ENCODE peak calls at places on chromosome 18, in ten cellular contexts. N is AG10803; U is breast epithelium; Y is HFFc6; D is neural crest cell; K is GM12865; C is GM20000; Q is heart left ventricle; V is activated CD8-positive, alpha-beta T cell treated with anti-CD3 and anti-CD28 coated beads for 36 hours; O is fibroblast of the aortic adventitia. H is an unnamed sample.

GRCh38 chr18:68519341-68519740 is 195.6 kb downstream of the TMX3 start:
- DNase-seq in C (no peak), Q (no peak), K (no peak), V (no peak), Y (no peak), U (no peak), O (no peak), N (peak; percentile 21), D (no peak), H (no peak)

GRCh38 chr18:11689972-11690570 is 1.0 kb downstream of the GNAL start:
- DNase-seq in N (no peak), K (no peak), U (no peak), Y (peak; percentile 12), V (peak; percentile 4), C (no peak), D (no peak), Q (no peak), O (no peak), H (no peak)

GRCh38 chr18:34999734-35000397 is 41.3 kb upstream of the MAPRE2 start:
- DNase-seq in Y (no peak), U (no peak), Q (no peak), V (no peak), C (no peak), N (no peak), D (no peak), O (no peak), K (no peak), H (no peak)

GRCh38 chr18:34837769-34838194 is 127.7 kb downstream of the DTNA start:
- DNase-seq in O (peak; percentile 82), D (no peak), K (no peak), C (no peak), Q (no peak), Y (no peak), U (no peak), N (peak; percentile 31), V (no peak), H (no peak)

GRCh38 chr18:48819276-48819675 is 131.5 kb downstream of the SMAD7 start:
- DNase-seq in N (no peak), Y (no peak), O (no peak), U (no peak), D (no peak), V (no peak), Q (peak; percentile 39), K (no peak), C (no peak), H (no peak)

GRCh38 chr18:25055076-25055475 is 296.9 kb downstream of the ZNF521 start:
- DNase-seq in C (no peak), N (peak; percentile 57), U (no peak), V (no peak), D (no peak), Y (no peak), K (no peak), Q (no peak), O (peak; percentile 18), H (no peak)

GRCh38 chr18:32891797-32892196 is 119.0 kb upstream of the KLHL14 start:
- DNase-seq in O (peak; percentile 4), U (no peak), V (no peak), K (no peak), D (no peak), C (no peak), Q (no peak), Y (no peak), N (no peak), H (no peak)

GRCh38 chr18:79508565-79509535 is 113.1 kb downstream of the NFATC1 start:
- DNase-seq in V (peak; percentile 1), U (no peak), Y (no peak), K (no peak), N (no peak), C (peak; percentile 81), O (no peak), D (no peak), Q (peak; percentile 26), H (peak; percentile 82)

GRCh38 chr18:47613929-47614328 is 316.5 kb downstream of the SMAD2 start:
- DNase-seq in C (no peak), V (no peak), Q (no peak), U (no peak), O (no peak), K (no peak), D (no peak), N (no peak), Y (no peak), H (no peak)

GRCh38 chr18:22933958-22934423 is 863 bp downstream of the RBBP8 start:
- DNase-seq in U (no peak), C (no peak), O (no peak), K (no peak), V (no peak), Y (no peak), N (no peak), Q (no peak), D (no peak), H (no peak)

GRCh38 chr18:49858309-49859005 is 45.1 kb upstream of the ACAA2 start:
- DNase-seq in V (peak; percentile 74), N (peak; percentile 64), U (peak; percentile 26), C (peak; percentile 69), Y (peak; percentile 46), O (peak; percentile 83), Q (peak; percentile 61), K (peak; percentile 62), D (peak; percentile 81), H (peak; percentile 73)

GRCh38 chr18:63736856-63737255 is 34.1 kb downstream of the SERPINB11 start:
- DNase-seq in O (no peak), N (no peak), C (no peak), Y (peak; percentile 29), K (no peak), Q (no peak), U (no peak), V (no peak), D (no peak), H (no peak)

GRCh38 chr18:12327510-12328178 is 19.6 kb downstream of the TUBB6 start:
- DNase-seq in U (no peak), O (peak; percentile 80), Q (peak; percentile 80), K (peak; percentile 78), V (peak; percentile 89), N (peak; percentile 73), D (peak; percentile 81), C (peak; percentile 85), Y (peak; percentile 82), H (peak; percentile 85)

GRCh38 chr18:28201056-28201455 is 24.1 kb upstream of the CDH2 start:
- DNase-seq in Y (no peak), V (no peak), K (no peak), D (no peak), Q (no peak), N (no peak), C (no peak), O (no peak), U (no peak), H (no peak)

GRCh38 chr18:22088029-22088428 is 81.4 kb upstream of the GATA6 start:
- DNase-seq in Q (peak; percentile 20), U (peak; percentile 28), O (no peak), N (no peak), K (no peak), C (no peak), D (no peak), V (no peak), Y (no peak), H (no peak)

GRCh38 chr18:6219116-6219717 is 195.5 kb downstream of the L3MBTL4 start:
- DNase-seq in D (peak; percentile 71), C (peak; percentile 46), Q (no peak), U (no peak), N (peak; percentile 49), O (peak; percentile 69), Y (no peak), V (peak; percentile 19), K (peak; percentile 62), H (peak; percentile 33)

GRCh38 chr18:39604836-39605235 is 2039.2 kb upstream of the CELF4 start:
- DNase-seq in D (no peak), V (no peak), N (peak; percentile 25), C (no peak), Q (no peak), O (peak; percentile 24), U (no peak), Y (peak; percentile 18), K (no peak), H (no peak)

GRCh38 chr18:72948439-72948838 is 80.7 kb upstream of the NETO1 start:
- DNase-seq in K (no peak), Q (no peak), N (no peak), C (no peak), Y (no peak), U (no peak), O (no peak), D (no peak), V (no peak), H (no peak)

GRCh38 chr18:43620936-43621335 is 343.6 kb upstream of the SYT4 start:
- DNase-seq in C (peak; percentile 22), U (no peak), D (no peak), Y (peak; percentile 21), K (peak; percentile 16), O (peak; percentile 54), V (no peak), Q (no peak), N (peak; percentile 20), H (peak; percentile 40)
- TF ChIP-seq CTCF in C (peak; percentile 4), U (peak; percentile 64), D (peak; percentile 84), Y (peak; percentile 81), K (peak; percentile 22), O (peak; percentile 46), V (no peak), Q (peak; percentile 59), N (peak; percentile 65), H (peak; percentile 14)

DNA sequence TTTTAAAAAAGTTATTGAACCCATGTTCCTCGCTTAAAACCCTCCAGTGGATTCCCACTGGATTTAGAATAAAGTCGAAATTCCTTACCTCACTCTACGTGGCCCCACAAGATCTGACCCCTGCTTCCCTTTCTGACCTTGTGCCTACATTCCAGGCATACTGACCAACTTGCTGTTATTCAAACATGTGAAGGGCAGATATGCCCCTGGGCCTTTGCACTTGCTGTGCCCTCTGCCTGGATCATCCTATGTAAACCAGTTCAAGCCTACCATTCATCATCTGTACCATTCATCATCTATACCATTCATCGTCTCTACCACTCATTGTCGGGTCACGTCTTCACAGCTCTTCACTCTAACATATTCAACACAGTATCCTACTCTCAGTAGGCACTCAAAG is 41.3 kb upstream of the LPIN2 start:
- DNase-seq in O (no peak), Q (no peak), N (no peak), U (no peak), D (no peak), V (no peak), K (no peak), C (no peak), Y (no peak), H (no peak)
- TF ChIP-seq CTCF in O (no peak), Q (no peak), N (no peak), U (no peak), D (no peak), V (no peak), K (no peak), C (no peak), Y (no peak), H (no peak)

DNA sequence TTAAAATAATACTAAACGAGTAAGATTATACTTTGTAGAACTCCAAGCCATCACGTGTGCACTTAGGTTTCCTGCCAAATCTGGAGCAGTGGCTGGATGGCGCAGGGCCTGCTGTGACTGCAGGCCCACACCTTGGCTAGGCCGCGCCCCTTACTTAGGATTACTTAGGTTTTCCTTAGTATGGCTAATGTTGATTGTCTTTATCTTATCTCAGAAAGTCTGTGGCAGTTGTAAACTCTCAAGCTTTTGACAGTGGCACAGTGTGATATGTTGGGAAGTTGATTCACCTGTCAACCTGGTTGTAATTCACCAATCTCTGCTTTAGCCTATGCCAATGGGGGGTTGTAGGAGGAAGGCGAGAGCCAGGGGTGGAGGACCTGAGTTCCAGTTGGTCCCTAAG is 208.4 kb downstream of the ZNF407 start:
- DNase-seq in N (no peak), U (no peak), V (no peak), O (no peak), C (no peak), Y (no peak), K (no peak), D (no peak), Q (no peak), H (no peak)
- TF ChIP-seq CTCF in N (no peak), U (no peak), V (no peak), O (no peak), C (no peak), Y (no peak), K (no peak), D (no peak), Q (no peak), H (no peak)

GRCh38 chr18:77749189-77749588 is 499.5 kb downstream of the GALR1 start:
- DNase-seq in N (no peak), Q (no peak), C (peak; percentile 9), U (no peak), V (peak; percentile 17), Y (no peak), D (peak; percentile 61), O (no peak), K (no peak), H (no peak)
- TF ChIP-seq CTCF in N (peak; percentile 46), Q (peak; percentile 44), C (peak; percentile 6), U (no peak), V (peak; percentile 55), Y (peak; percentile 40), D (peak; percentile 74), O (no peak), K (peak; percentile 47), H (peak; percentile 23)

H was measured in GM13976.